ENCODE peak calls at places on chromosomes 13 and 19, in ten cellular contexts. One of them, this sample, is unnamed.

GRCh38 chr19:52343548-52343947 is 7.5 kb downstream of the ZNF610 start:
- DNase-seq in ascending aorta: no peak
- DNase-seq in pancreas: no peak
- DNase-seq in cardiac muscle cell: peak
- DNase-seq in dorsolateral prefrontal cortex: no peak
- DNase-seq in psoas muscle: no peak
- DNase-seq in heart left ventricle: peak
- DNase-seq in astrocyte of the spinal cord: no peak
- DNase-seq in RWPE1: no peak
- DNase-seq in IMR-90: peak
- DNase-seq in this sample: no peak

GRCh38 chr19:39846678-39847486 is 703 bp upstream of the FBL start:
- DNase-seq in ascending aorta: no peak
- DNase-seq in pancreas: no peak
- DNase-seq in cardiac muscle cell: peak
- DNase-seq in dorsolateral prefrontal cortex: no peak
- DNase-seq in psoas muscle: no peak
- DNase-seq in heart left ventricle: no peak
- DNase-seq in astrocyte of the spinal cord: no peak
- DNase-seq in RWPE1: no peak
- DNase-seq in IMR-90: no peak
- DNase-seq in this sample: no peak

GRCh38 chr19:33758541-33759013 is 38.1 kb upstream of the KCTD15 start:
- DNase-seq in ascending aorta: no peak
- DNase-seq in pancreas: no peak
- DNase-seq in cardiac muscle cell: peak
- DNase-seq in dorsolateral prefrontal cortex: no peak
- DNase-seq in psoas muscle: no peak
- DNase-seq in heart left ventricle: no peak
- DNase-seq in astrocyte of the spinal cord: no peak
- DNase-seq in RWPE1: peak
- DNase-seq in IMR-90: peak
- DNase-seq in this sample: no peak

GRCh38 chr13:112978561-112979405 is 9.8 kb downstream of the MCF2L start:
- DNase-seq in ascending aorta: no peak
- DNase-seq in pancreas: peak
- DNase-seq in cardiac muscle cell: no peak
- DNase-seq in dorsolateral prefrontal cortex: no peak
- DNase-seq in psoas muscle: no peak
- DNase-seq in heart left ventricle: peak
- DNase-seq in astrocyte of the spinal cord: no peak
- DNase-seq in RWPE1: no peak
- DNase-seq in IMR-90: no peak
- DNase-seq in this sample: no peak

GRCh38 chr13:42548731-42549554 is 25.0 kb upstream of the TNFSF11 start:
- DNase-seq in ascending aorta: peak
- DNase-seq in pancreas: no peak
- DNase-seq in cardiac muscle cell: no peak
- DNase-seq in dorsolateral prefrontal cortex: no peak
- DNase-seq in psoas muscle: no peak
- DNase-seq in heart left ventricle: no peak
- DNase-seq in astrocyte of the spinal cord: peak
- DNase-seq in RWPE1: no peak
- DNase-seq in IMR-90: no peak
- DNase-seq in this sample: no peak

GRCh38 chr13:49533011-49533410 is 37.3 kb downstream of the PHF11 start:
- DNase-seq in ascending aorta: no peak
- DNase-seq in pancreas: no peak
- DNase-seq in cardiac muscle cell: no peak
- DNase-seq in dorsolateral prefrontal cortex: no peak
- DNase-seq in psoas muscle: no peak
- DNase-seq in heart left ventricle: no peak
- DNase-seq in astrocyte of the spinal cord: no peak
- DNase-seq in RWPE1: no peak
- DNase-seq in IMR-90: no peak
- DNase-seq in this sample: no peak

GRCh38 chr13:20351279-20352022 is 119.3 kb upstream of the GJB6 start:
- DNase-seq in ascending aorta: no peak
- DNase-seq in pancreas: no peak
- DNase-seq in cardiac muscle cell: no peak
- DNase-seq in dorsolateral prefrontal cortex: no peak
- DNase-seq in psoas muscle: no peak
- DNase-seq in heart left ventricle: no peak
- DNase-seq in astrocyte of the spinal cord: peak
- DNase-seq in RWPE1: peak
- DNase-seq in IMR-90: peak
- DNase-seq in this sample: peak

GRCh38 chr13:36341718-36342117 is 4.5 kb downstream of the SPART start:
- DNase-seq in ascending aorta: no peak
- DNase-seq in pancreas: no peak
- DNase-seq in cardiac muscle cell: no peak
- DNase-seq in dorsolateral prefrontal cortex: no peak
- DNase-seq in psoas muscle: no peak
- DNase-seq in heart left ventricle: no peak
- DNase-seq in astrocyte of the spinal cord: no peak
- DNase-seq in RWPE1: peak
- DNase-seq in IMR-90: peak
- DNase-seq in this sample: peak

GRCh38 chr13:58238972-58239773 is 607.6 kb downstream of the PCDH17 start:
- DNase-seq in ascending aorta: no peak
- DNase-seq in pancreas: peak
- DNase-seq in cardiac muscle cell: no peak
- DNase-seq in dorsolateral prefrontal cortex: no peak
- DNase-seq in psoas muscle: peak
- DNase-seq in heart left ventricle: no peak
- DNase-seq in astrocyte of the spinal cord: no peak
- DNase-seq in RWPE1: no peak
- DNase-seq in IMR-90: no peak
- DNase-seq in this sample: no peak

GRCh38 chr19:44684892-44685847 is 13.8 kb upstream of the CEACAM16 start:
- DNase-seq in ascending aorta: no peak
- DNase-seq in pancreas: peak
- DNase-seq in cardiac muscle cell: no peak
- DNase-seq in dorsolateral prefrontal cortex: no peak
- DNase-seq in psoas muscle: no peak
- DNase-seq in heart left ventricle: peak
- DNase-seq in astrocyte of the spinal cord: peak
- DNase-seq in RWPE1: peak
- DNase-seq in IMR-90: peak
- DNase-seq in this sample: peak

GRCh38 chr13:102597029-102598015 is 536 bp downstream of the TPP2 start:
- DNase-seq in ascending aorta: no peak
- DNase-seq in pancreas: peak
- DNase-seq in cardiac muscle cell: peak
- DNase-seq in dorsolateral prefrontal cortex: no peak
- DNase-seq in psoas muscle: peak
- DNase-seq in heart left ventricle: peak
- DNase-seq in astrocyte of the spinal cord: peak
- DNase-seq in RWPE1: no peak
- DNase-seq in IMR-90: peak
- DNase-seq in this sample: peak

GRCh38 chr13:78875792-78876580 is 217.0 kb upstream of the OBI1 start:
- DNase-seq in ascending aorta: no peak
- DNase-seq in pancreas: peak
- DNase-seq in cardiac muscle cell: no peak
- DNase-seq in dorsolateral prefrontal cortex: no peak
- DNase-seq in psoas muscle: no peak
- DNase-seq in heart left ventricle: no peak
- DNase-seq in astrocyte of the spinal cord: no peak
- DNase-seq in RWPE1: no peak
- DNase-seq in IMR-90: no peak
- DNase-seq in this sample: no peak

GRCh38 chr13:110331362-110331761 is 24.3 kb downstream of the COL4A2 start:
- DNase-seq in ascending aorta: no peak
- DNase-seq in pancreas: no peak
- DNase-seq in cardiac muscle cell: no peak
- DNase-seq in dorsolateral prefrontal cortex: no peak
- DNase-seq in psoas muscle: no peak
- DNase-seq in heart left ventricle: no peak
- DNase-seq in astrocyte of the spinal cord: peak
- DNase-seq in RWPE1: no peak
- DNase-seq in IMR-90: peak
- DNase-seq in this sample: no peak

GRCh38 chr19:38734426-38735256 is 9.6 kb downstream of the CAPN12 start:
- DNase-seq in ascending aorta: no peak
- DNase-seq in pancreas: peak
- DNase-seq in cardiac muscle cell: no peak
- DNase-seq in dorsolateral prefrontal cortex: no peak
- DNase-seq in psoas muscle: peak
- DNase-seq in heart left ventricle: peak
- DNase-seq in astrocyte of the spinal cord: peak
- DNase-seq in RWPE1: no peak
- DNase-seq in IMR-90: no peak
- DNase-seq in this sample: peak

GRCh38 chr19:2207991-2208860 is 27.9 kb downstream of the PLEKHJ1 start:
- DNase-seq in ascending aorta: no peak
- DNase-seq in pancreas: no peak
- DNase-seq in cardiac muscle cell: peak
- DNase-seq in dorsolateral prefrontal cortex: no peak
- DNase-seq in psoas muscle: peak
- DNase-seq in heart left ventricle: peak
- DNase-seq in astrocyte of the spinal cord: peak
- DNase-seq in RWPE1: no peak
- DNase-seq in IMR-90: peak
- DNase-seq in this sample: peak
- TF ChIP-seq CTCF in ascending aorta: no peak
- TF ChIP-seq CTCF in pancreas: no peak
- TF ChIP-seq CTCF in cardiac muscle cell: peak
- TF ChIP-seq CTCF in dorsolateral prefrontal cortex: no peak
- TF ChIP-seq CTCF in psoas muscle: no peak
- TF ChIP-seq CTCF in heart left ventricle: no peak
- TF ChIP-seq CTCF in astrocyte of the spinal cord: peak
- TF ChIP-seq CTCF in RWPE1: no peak
- TF ChIP-seq CTCF in IMR-90: peak
- TF ChIP-seq CTCF in this sample: peak

GRCh38 chr19:36688058-36688457 is 646 bp downstream of the ZNF567 start:
- DNase-seq in ascending aorta: no peak
- DNase-seq in pancreas: no peak
- DNase-seq in cardiac muscle cell: no peak
- DNase-seq in dorsolateral prefrontal cortex: no peak
- DNase-seq in psoas muscle: no peak
- DNase-seq in heart left ventricle: no peak
- DNase-seq in astrocyte of the spinal cord: no peak
- DNase-seq in RWPE1: no peak
- DNase-seq in IMR-90: no peak
- DNase-seq in this sample: no peak

GRCh38 chr19:36686365-36687213 is 823 bp upstream of the ZNF567 start:
- DNase-seq in ascending aorta: no peak
- DNase-seq in pancreas: no peak
- DNase-seq in cardiac muscle cell: peak
- DNase-seq in dorsolateral prefrontal cortex: no peak
- DNase-seq in psoas muscle: peak
- DNase-seq in heart left ventricle: no peak
- DNase-seq in astrocyte of the spinal cord: peak
- DNase-seq in RWPE1: no peak
- DNase-seq in IMR-90: peak
- DNase-seq in this sample: no peak

GRCh38 chr19:36685835-36686234 is 1.6 kb upstream of the ZNF567 start:
- DNase-seq in ascending aorta: no peak
- DNase-seq in pancreas: no peak
- DNase-seq in cardiac muscle cell: no peak
- DNase-seq in dorsolateral prefrontal cortex: no peak
- DNase-seq in psoas muscle: no peak
- DNase-seq in heart left ventricle: no peak
- DNase-seq in astrocyte of the spinal cord: no peak
- DNase-seq in RWPE1: no peak
- DNase-seq in IMR-90: no peak
- DNase-seq in this sample: no peak

GRCh38 chr19:36687214-36688056 is at the start of gene ZNF567:
- DNase-seq in ascending aorta: peak
- DNase-seq in pancreas: peak
- DNase-seq in cardiac muscle cell: peak
- DNase-seq in dorsolateral prefrontal cortex: peak
- DNase-seq in psoas muscle: peak
- DNase-seq in heart left ventricle: peak
- DNase-seq in astrocyte of the spinal cord: peak
- DNase-seq in RWPE1: peak
- DNase-seq in IMR-90: peak
- DNase-seq in this sample: peak
- TF ChIP-seq CTCF in ascending aorta: no peak
- TF ChIP-seq CTCF in pancreas: no peak
- TF ChIP-seq CTCF in cardiac muscle cell: no peak
- TF ChIP-seq CTCF in dorsolateral prefrontal cortex: no peak
- TF ChIP-seq CTCF in psoas muscle: no peak
- TF ChIP-seq CTCF in heart left ventricle: no peak
- TF ChIP-seq CTCF in astrocyte of the spinal cord: no peak
- TF ChIP-seq CTCF in RWPE1: no peak
- TF ChIP-seq CTCF in IMR-90: no peak
- TF ChIP-seq CTCF in this sample: peak

GRCh38 chr13:23899555-23899954 is 2.3 kb upstream of the C1QTNF9B start:
- DNase-seq in ascending aorta: no peak
- DNase-seq in pancreas: no peak
- DNase-seq in cardiac muscle cell: peak
- DNase-seq in dorsolateral prefrontal cortex: no peak
- DNase-seq in psoas muscle: no peak
- DNase-seq in heart left ventricle: no peak
- DNase-seq in astrocyte of the spinal cord: peak
- DNase-seq in RWPE1: peak
- DNase-seq in IMR-90: peak
- DNase-seq in this sample: peak
- TF ChIP-seq CTCF in ascending aorta: peak
- TF ChIP-seq CTCF in pancreas: peak
- TF ChIP-seq CTCF in cardiac muscle cell: peak
- TF ChIP-seq CTCF in dorsolateral prefrontal cortex: peak
- TF ChIP-seq CTCF in psoas muscle: peak
- TF ChIP-seq CTCF in heart left ventricle: peak
- TF ChIP-seq CTCF in astrocyte of the spinal cord: peak
- TF ChIP-seq CTCF in RWPE1: peak
- TF ChIP-seq CTCF in IMR-90: peak
- TF ChIP-seq CTCF in this sample: peak

GRCh38 chr19:10819124-10820060 is 16.6 kb downstream of the TMED1 start:
- DNase-seq in ascending aorta: no peak
- DNase-seq in pancreas: peak
- DNase-seq in cardiac muscle cell: no peak
- DNase-seq in dorsolateral prefrontal cortex: no peak
- DNase-seq in psoas muscle: peak
- DNase-seq in heart left ventricle: no peak
- DNase-seq in astrocyte of the spinal cord: no peak
- DNase-seq in RWPE1: no peak
- DNase-seq in IMR-90: no peak
- DNase-seq in this sample: no peak

GRCh38 chr19:10818306-10819123 is 17.5 kb downstream of the TMED1 start:
- DNase-seq in ascending aorta: no peak
- DNase-seq in pancreas: peak
- DNase-seq in cardiac muscle cell: no peak
- DNase-seq in dorsolateral prefrontal cortex: no peak
- DNase-seq in psoas muscle: no peak
- DNase-seq in heart left ventricle: no peak
- DNase-seq in astrocyte of the spinal cord: no peak
- DNase-seq in RWPE1: no peak
- DNase-seq in IMR-90: no peak
- DNase-seq in this sample: no peak

GRCh38 chr19:10816691-10817090 is 19.3 kb downstream of the TMED1 start:
- DNase-seq in ascending aorta: no peak
- DNase-seq in pancreas: no peak
- DNase-seq in cardiac muscle cell: no peak
- DNase-seq in dorsolateral prefrontal cortex: no peak
- DNase-seq in psoas muscle: no peak
- DNase-seq in heart left ventricle: no peak
- DNase-seq in astrocyte of the spinal cord: no peak
- DNase-seq in RWPE1: no peak
- DNase-seq in IMR-90: no peak
- DNase-seq in this sample: no peak

GRCh38 chr19:10817291-10818038 is 18.5 kb downstream of the TMED1 start:
- DNase-seq in ascending aorta: peak
- DNase-seq in pancreas: peak
- DNase-seq in cardiac muscle cell: no peak
- DNase-seq in dorsolateral prefrontal cortex: no peak
- DNase-seq in psoas muscle: peak
- DNase-seq in heart left ventricle: no peak
- DNase-seq in astrocyte of the spinal cord: peak
- DNase-seq in RWPE1: no peak
- DNase-seq in IMR-90: peak
- DNase-seq in this sample: peak

GRCh38 chr19:10820173-10820572 is 15.8 kb downstream of the TMED1 start:
- DNase-seq in ascending aorta: no peak
- DNase-seq in pancreas: peak
- DNase-seq in cardiac muscle cell: no peak
- DNase-seq in dorsolateral prefrontal cortex: no peak
- DNase-seq in psoas muscle: peak
- DNase-seq in heart left ventricle: no peak
- DNase-seq in astrocyte of the spinal cord: no peak
- DNase-seq in RWPE1: no peak
- DNase-seq in IMR-90: no peak
- DNase-seq in this sample: no peak
- TF ChIP-seq CTCF in ascending aorta: no peak
- TF ChIP-seq CTCF in pancreas: no peak
- TF ChIP-seq CTCF in cardiac muscle cell: no peak
- TF ChIP-seq CTCF in dorsolateral prefrontal cortex: peak
- TF ChIP-seq CTCF in psoas muscle: peak
- TF ChIP-seq CTCF in heart left ventricle: no peak
- TF ChIP-seq CTCF in astrocyte of the spinal cord: peak
- TF ChIP-seq CTCF in RWPE1: no peak
- TF ChIP-seq CTCF in IMR-90: peak
- TF ChIP-seq CTCF in this sample: peak